ENCODE peak calls at places on chromosome 3, in five cellular contexts. N is lower lobe of right lung; V is central memory CD4-positive, alpha-beta T cell; X is DMS 273 treated with DMSO at 0.1 percent for 48 hours; K is cardiac fibroblast. R is an unnamed sample.

GRCh38 chr3:37903320-37903719 is 41.6 kb downstream of the CTDSPL start:
- DNase-seq in X (no peak), K (no peak), V (no peak), N (no peak), R (no peak)

GRCh38 chr3:64440498-64440897 is 215.2 kb upstream of the PRICKLE2 start:
- DNase-seq in N (no peak), V (no peak), K (peak), X (no peak), R (no peak)

GRCh38 chr3:27758083-27758482 is 36.0 kb upstream of the EOMES start:
- DNase-seq in N (no peak), V (no peak), X (no peak), K (peak), R (no peak)

GRCh38 chr3:111315911-111316310 is 226.1 kb upstream of the CD96 start:
- DNase-seq in V (no peak), K (peak), X (peak), N (no peak), R (no peak)

GRCh38 chr3:81864273-81864672 is 102.8 kb upstream of the GBE1 start:
- DNase-seq in X (no peak), N (no peak), K (peak), V (no peak), R (no peak)

GRCh38 chr3:128152419-128153155 is 694 bp upstream of the EEFSEC start:
- DNase-seq in K (no peak), X (no peak), N (no peak), V (no peak), R (peak)

GRCh38 chr3:69823710-69824109 is 84.4 kb downstream of the MITF start:
- DNase-seq in K (no peak), N (no peak), V (no peak), X (no peak), R (no peak)

GRCh38 chr3:150547045-150547753 is 612 bp downstream of the EIF2A start:
- DNase-seq in X (no peak), N (no peak), K (peak), V (no peak), R (peak)

GRCh38 chr3:71398157-71398836 is 185.2 kb downstream of the FOXP1 start:
- DNase-seq in V (peak), K (no peak), N (no peak), X (no peak), R (no peak)

GRCh38 chr3:63441262-63441661 is 163.2 kb downstream of the SYNPR start:
- DNase-seq in X (no peak), V (no peak), N (no peak), K (no peak), R (no peak)

GRCh38 chr3:45064512-45065372 is 38.6 kb downstream of the CLEC3B start:
- DNase-seq in X (no peak), N (peak), V (no peak), K (peak), R (no peak)

GRCh38 chr3:165855581-165855980 is 18.4 kb upstream of the BCHE start:
- DNase-seq in K (peak), X (no peak), N (no peak), V (no peak), R (no peak)

GRCh38 chr3:45547764-45548683 is 46.5 kb upstream of the LIMD1 start:
- DNase-seq in X (no peak), N (no peak), K (peak), V (no peak), R (no peak)

GRCh38 chr3:37054370-37054769 is 61.1 kb downstream of the MLH1 start:
- DNase-seq in K (peak), V (no peak), X (no peak), N (no peak), R (no peak)

GRCh38 chr3:23314981-23315805 is 112.1 kb downstream of the UBE2E2 start:
- DNase-seq in N (no peak), V (no peak), X (no peak), K (no peak), R (no peak)

GRCh38 chr3:71389911-71390573 is 193.5 kb downstream of the FOXP1 start:
- DNase-seq in K (peak), V (no peak), N (peak), X (no peak), R (no peak)

GRCh38 chr3:27289769-27290413 is 79.3 kb downstream of the NEK10 start:
- DNase-seq in V (no peak), N (no peak), X (no peak), K (peak), R (no peak)

GRCh38 chr3:128095222-128095703 is 28.3 kb downstream of the RUVBL1 start:
- DNase-seq in V (peak), K (peak), N (peak), X (peak), R (peak)

GRCh38 chr3:101884776-101885175 is 35.5 kb downstream of the NFKBIZ start:
- DNase-seq in V (no peak), K (no peak), X (no peak), N (no peak), R (no peak)

GRCh38 chr3:129616291-129616690 is 9.8 kb upstream of the PLXND1 start:
- DNase-seq in N (peak), K (no peak), X (no peak), V (no peak), R (no peak)

GRCh38 chr3:86937306-86937791 is 53.6 kb downstream of the VGLL3 start:
- DNase-seq in X (no peak), N (no peak), K (peak), V (no peak), R (no peak)

GRCh38 chr3:193812791-193813505 is 219.9 kb downstream of the OPA1 start:
- DNase-seq in K (no peak), N (no peak), X (no peak), V (no peak), R (no peak)

GRCh38 chr3:134463676-134464611 is 21.8 kb downstream of the ANAPC13 start:
- DNase-seq in K (peak), V (no peak), N (no peak), X (no peak), R (no peak)

GRCh38 chr3:129625071-129625874 is 18.8 kb upstream of the PLXND1 start:
- DNase-seq in V (no peak), X (no peak), N (peak), K (no peak), R (no peak)

GRCh38 chr3:41265823-41266273 is 66.5 kb downstream of the CTNNB1 start:
- DNase-seq in V (no peak), N (no peak), X (no peak), K (peak), R (no peak)

GRCh38 chr3:10995871-10996270 is 3.3 kb downstream of the SLC6A1 start:
- DNase-seq in X (no peak), N (no peak), V (no peak), K (no peak), R (no peak)

GRCh38 chr3:45178131-45179023 is 32.2 kb upstream of the CDCP1 start:
- DNase-seq in K (peak), X (no peak), N (no peak), V (no peak), R (no peak)